ENCODE peak calls at places on chromosome 9, in four cellular contexts. One of them, this sample, is unnamed.
A peak's percentile ranks its signal among the peaks of the same experiment; 100 is the strongest.

GRCh38 chr9:127027694-127028093 is 94.7 kb downstream of the ANGPTL2 start:
- DNase-seq in lower leg skin: no peak
- DNase-seq in thyroid gland: no peak
- DNase-seq in adrenal gland: no peak
- DNase-seq in this sample: no peak

GRCh38 chr9:107137495-107138202 is 145.4 kb upstream of the RAD23B start:
- DNase-seq in lower leg skin: no peak
- DNase-seq in thyroid gland: no peak
- DNase-seq in adrenal gland: no peak
- DNase-seq in this sample: no peak

GRCh38 chr9:89941875-89942274 is 337.1 kb downstream of the GADD45G start:
- DNase-seq in lower leg skin: no peak
- DNase-seq in thyroid gland: no peak
- DNase-seq in adrenal gland: no peak
- DNase-seq in this sample: no peak

GRCh38 chr9:36854034-36854433 is 180.0 kb downstream of the PAX5 start:
- DNase-seq in lower leg skin: no peak
- DNase-seq in thyroid gland: no peak
- DNase-seq in adrenal gland: no peak
- DNase-seq in this sample: no peak

GRCh38 chr9:14030350-14030823 is 283.6 kb downstream of the NFIB start:
- DNase-seq in lower leg skin: peak; percentile 51
- DNase-seq in thyroid gland: no peak
- DNase-seq in adrenal gland: no peak
- DNase-seq in this sample: no peak

GRCh38 chr9:34403554-34404380 is 27.1 kb upstream of the MYORG start:
- DNase-seq in lower leg skin: peak; percentile 62
- DNase-seq in thyroid gland: peak; percentile 71
- DNase-seq in adrenal gland: peak; percentile 83
- DNase-seq in this sample: peak; percentile 50

GRCh38 chr9:85740821-85741111 is 988 bp downstream of the AGTPBP1 start:
- DNase-seq in lower leg skin: no peak
- DNase-seq in thyroid gland: no peak
- DNase-seq in adrenal gland: no peak
- DNase-seq in this sample: no peak

GRCh38 chr9:109098960-109099308 is 20.8 kb downstream of the TMEM245 start:
- DNase-seq in lower leg skin: no peak
- DNase-seq in thyroid gland: peak; percentile 27
- DNase-seq in adrenal gland: no peak
- DNase-seq in this sample: no peak

GRCh38 chr9:111959468-111959941 is 62.9 kb downstream of the UGCG start:
- DNase-seq in lower leg skin: peak; percentile 83
- DNase-seq in thyroid gland: no peak
- DNase-seq in adrenal gland: no peak
- DNase-seq in this sample: no peak

GRCh38 chr9:132193227-132194110 is 31.6 kb downstream of the NTNG2 start:
- DNase-seq in lower leg skin: no peak
- DNase-seq in thyroid gland: no peak
- DNase-seq in adrenal gland: no peak
- DNase-seq in this sample: no peak

GRCh38 chr9:113247640-113248039 is 26.3 kb downstream of the SLC31A1 start:
- DNase-seq in lower leg skin: no peak
- DNase-seq in thyroid gland: no peak
- DNase-seq in adrenal gland: no peak
- DNase-seq in this sample: no peak

GRCh38 chr9:33103381-33104110 is 27.1 kb upstream of the SMU1 start:
- DNase-seq in lower leg skin: peak; percentile 8
- DNase-seq in thyroid gland: peak; percentile 34
- DNase-seq in adrenal gland: no peak
- DNase-seq in this sample: no peak

GRCh38 chr9:81826541-81826906 is 101.7 kb upstream of the SPATA31D4 start:
- DNase-seq in lower leg skin: peak; percentile 47
- DNase-seq in thyroid gland: no peak
- DNase-seq in adrenal gland: no peak
- DNase-seq in this sample: peak; percentile 28

GRCh38 chr9:32378993-32379729 is 5.3 kb upstream of the ACO1 start:
- DNase-seq in lower leg skin: peak; percentile 33
- DNase-seq in thyroid gland: peak; percentile 30
- DNase-seq in adrenal gland: no peak
- DNase-seq in this sample: no peak

GRCh38 chr9:26292943-26293342 is 599.7 kb downstream of the CAAP1 start:
- DNase-seq in lower leg skin: no peak
- DNase-seq in thyroid gland: peak; percentile 39
- DNase-seq in adrenal gland: no peak
- DNase-seq in this sample: no peak

GRCh38 chr9:11142965-11143738 is 530.4 kb upstream of the PTPRD start:
- DNase-seq in lower leg skin: no peak
- DNase-seq in thyroid gland: no peak
- DNase-seq in adrenal gland: no peak
- DNase-seq in this sample: no peak

GRCh38 chr9:21554813-21555212 is 72.7 kb upstream of the IFNE start:
- DNase-seq in lower leg skin: no peak
- DNase-seq in thyroid gland: no peak
- DNase-seq in adrenal gland: no peak
- DNase-seq in this sample: no peak

GRCh38 chr9:26357803-26358339 is 534.7 kb downstream of the CAAP1 start:
- DNase-seq in lower leg skin: no peak
- DNase-seq in thyroid gland: peak; percentile 12
- DNase-seq in adrenal gland: no peak
- DNase-seq in this sample: no peak

GRCh38 chr9:89999534-90000370 is 394.9 kb downstream of the GADD45G start:
- DNase-seq in lower leg skin: peak; percentile 58
- DNase-seq in thyroid gland: peak; percentile 93
- DNase-seq in adrenal gland: peak; percentile 95
- DNase-seq in this sample: peak; percentile 88

GRCh38 chr9:123168526-123168925 is 99.9 kb downstream of the STRBP start:
- DNase-seq in lower leg skin: no peak
- DNase-seq in thyroid gland: no peak
- DNase-seq in adrenal gland: no peak
- DNase-seq in this sample: no peak

GRCh38 chr9:129910628-129911567 is 75.6 kb downstream of the USP20 start:
- DNase-seq in lower leg skin: no peak
- DNase-seq in thyroid gland: no peak
- DNase-seq in adrenal gland: no peak
- DNase-seq in this sample: no peak

GRCh38 chr9:97425992-97426336 is 14.1 kb downstream of the TDRD7 start:
- DNase-seq in lower leg skin: no peak
- DNase-seq in thyroid gland: no peak
- DNase-seq in adrenal gland: no peak
- DNase-seq in this sample: no peak

GRCh38 chr9:108386859-108387384 is 468.9 kb downstream of the ACTL7B start:
- DNase-seq in lower leg skin: no peak
- DNase-seq in thyroid gland: no peak
- DNase-seq in adrenal gland: no peak
- DNase-seq in this sample: no peak

GRCh38 chr9:130869250-130869649 is 27.4 kb downstream of the QRFP start:
- DNase-seq in lower leg skin: no peak
- DNase-seq in thyroid gland: peak; percentile 87
- DNase-seq in adrenal gland: peak; percentile 80
- DNase-seq in this sample: no peak

GRCh38 chr9:8036914-8037524 is 237.4 kb upstream of the DMAC1 start:
- DNase-seq in lower leg skin: no peak
- DNase-seq in thyroid gland: no peak
- DNase-seq in adrenal gland: no peak
- DNase-seq in this sample: no peak

GRCh38 chr9:27654629-27655285 is 81.5 kb upstream of the C9orf72 start:
- DNase-seq in lower leg skin: no peak
- DNase-seq in thyroid gland: no peak
- DNase-seq in adrenal gland: no peak
- DNase-seq in this sample: no peak

GRCh38 chr9:37412431-37413151 is 9.9 kb upstream of the GRHPR start:
- DNase-seq in lower leg skin: no peak
- DNase-seq in thyroid gland: no peak
- DNase-seq in adrenal gland: no peak
- DNase-seq in this sample: no peak

GRCh38 chr9:112820886-112821285 is 69.8 kb downstream of the SLC46A2 start:
- DNase-seq in lower leg skin: no peak
- DNase-seq in thyroid gland: no peak
- DNase-seq in adrenal gland: no peak
- DNase-seq in this sample: no peak

GRCh38 chr9:127905788-127906191 is 6.4 kb upstream of the ST6GALNAC6 start:
- DNase-seq in lower leg skin: no peak
- DNase-seq in thyroid gland: peak; percentile 90
- DNase-seq in adrenal gland: no peak
- DNase-seq in this sample: no peak

GRCh38 chr9:114720296-114720695 is 38.3 kb upstream of the TEX48 start:
- DNase-seq in lower leg skin: no peak
- DNase-seq in thyroid gland: no peak
- DNase-seq in adrenal gland: no peak
- DNase-seq in this sample: no peak

GRCh38 chr9:81430727-81431126 is 258.6 kb downstream of the TLE1 start:
- DNase-seq in lower leg skin: no peak
- DNase-seq in thyroid gland: no peak
- DNase-seq in adrenal gland: no peak
- DNase-seq in this sample: no peak

GRCh38 chr9:128689820-128690683 is 1.0 kb downstream of the SET start:
- DNase-seq in lower leg skin: no peak
- DNase-seq in thyroid gland: peak; percentile 40
- DNase-seq in adrenal gland: no peak
- DNase-seq in this sample: peak; percentile 89

GRCh38 chr9:121568541-121569265 is 69.1 kb upstream of the GGTA1 start:
- DNase-seq in lower leg skin: no peak
- DNase-seq in thyroid gland: no peak
- DNase-seq in adrenal gland: peak; percentile 75
- DNase-seq in this sample: no peak

GRCh38 chr9:120331913-120332312 is 248.1 kb downstream of the CDK5RAP2 start:
- DNase-seq in lower leg skin: no peak
- DNase-seq in thyroid gland: no peak
- DNase-seq in adrenal gland: no peak
- DNase-seq in this sample: no peak

GRCh38 chr9:27784999-27785713 is 211.9 kb upstream of the C9orf72 start:
- DNase-seq in lower leg skin: no peak
- DNase-seq in thyroid gland: no peak
- DNase-seq in adrenal gland: no peak
- DNase-seq in this sample: no peak

GRCh38 chr9:133148351-133149129 is 15.2 kb downstream of the GBGT1 start:
- DNase-seq in lower leg skin: peak; percentile 52
- DNase-seq in thyroid gland: peak; percentile 67
- DNase-seq in adrenal gland: peak; percentile 74
- DNase-seq in this sample: peak; percentile 94

GRCh38 chr9:124269556-124269955 is 11.8 kb downstream of the NEK6 start:
- DNase-seq in lower leg skin: no peak
- DNase-seq in thyroid gland: no peak
- DNase-seq in adrenal gland: no peak
- DNase-seq in this sample: no peak

GRCh38 chr9:124266826-124267201 is 9.1 kb downstream of the NEK6 start:
- DNase-seq in lower leg skin: no peak
- DNase-seq in thyroid gland: no peak
- DNase-seq in adrenal gland: no peak
- DNase-seq in this sample: no peak

GRCh38 chr9:124268248-124268647 is 10.5 kb downstream of the NEK6 start:
- DNase-seq in lower leg skin: no peak
- DNase-seq in thyroid gland: no peak
- DNase-seq in adrenal gland: no peak
- DNase-seq in this sample: no peak

GRCh38 chr9:124266139-124266825 is 8.5 kb downstream of the NEK6 start:
- DNase-seq in lower leg skin: no peak
- DNase-seq in thyroid gland: no peak
- DNase-seq in adrenal gland: no peak
- DNase-seq in this sample: no peak

GRCh38 chr9:124267271-124267807 is 9.6 kb downstream of the NEK6 start:
- DNase-seq in lower leg skin: peak; percentile 51
- DNase-seq in thyroid gland: peak; percentile 86
- DNase-seq in adrenal gland: peak; percentile 35
- DNase-seq in this sample: peak; percentile 84
- TF ChIP-seq POLR2A in lower leg skin: no peak
- TF ChIP-seq POLR2A in thyroid gland: peak; percentile 22
- TF ChIP-seq POLR2A in adrenal gland: no peak
- TF ChIP-seq POLR2A in this sample: peak; percentile 46

GRCh38 chr9:91948423-91949292 is 1.4 kb downstream of the ROR2 start:
- DNase-seq in lower leg skin: peak; percentile 24
- DNase-seq in thyroid gland: peak; percentile 79
- DNase-seq in adrenal gland: peak; percentile 76
- DNase-seq in this sample: peak; percentile 33
- TF ChIP-seq CTCF in lower leg skin: no peak
- TF ChIP-seq CTCF in thyroid gland: peak; percentile 26
- TF ChIP-seq CTCF in adrenal gland: peak; percentile 52
- TF ChIP-seq CTCF in this sample: no peak

DNA sequence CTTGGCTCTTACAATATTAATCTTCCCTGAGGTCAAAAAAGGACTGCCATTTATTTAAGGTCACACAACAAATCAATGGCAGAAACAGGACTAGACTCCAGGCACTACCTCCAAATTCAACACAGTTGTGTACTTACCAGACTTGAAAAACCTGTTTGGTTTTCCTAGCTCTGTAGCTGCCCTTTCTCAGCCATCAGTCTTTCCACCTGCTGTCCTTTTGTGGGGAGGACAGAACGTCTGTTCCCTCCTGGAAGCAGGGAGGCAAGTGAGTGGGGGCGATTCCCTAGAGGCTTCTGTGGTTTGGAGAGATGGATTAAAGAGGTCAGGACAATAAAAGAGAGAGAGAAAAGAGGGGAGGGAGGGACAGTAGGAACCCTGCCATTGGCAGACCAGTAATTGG is 14.7 kb downstream of the ASTN2 start:
- DNase-seq in lower leg skin: no peak
- DNase-seq in thyroid gland: no peak
- DNase-seq in adrenal gland: no peak
- DNase-seq in this sample: no peak
- H3K4me3 ChIP-seq in lower leg skin: no peak overlapping the region
- H3K4me3 ChIP-seq in thyroid gland: no peak overlapping the region
- H3K4me3 ChIP-seq in adrenal gland: no peak overlapping the region
- H3K4me3 ChIP-seq in this sample: no peak overlapping the region

DNA sequence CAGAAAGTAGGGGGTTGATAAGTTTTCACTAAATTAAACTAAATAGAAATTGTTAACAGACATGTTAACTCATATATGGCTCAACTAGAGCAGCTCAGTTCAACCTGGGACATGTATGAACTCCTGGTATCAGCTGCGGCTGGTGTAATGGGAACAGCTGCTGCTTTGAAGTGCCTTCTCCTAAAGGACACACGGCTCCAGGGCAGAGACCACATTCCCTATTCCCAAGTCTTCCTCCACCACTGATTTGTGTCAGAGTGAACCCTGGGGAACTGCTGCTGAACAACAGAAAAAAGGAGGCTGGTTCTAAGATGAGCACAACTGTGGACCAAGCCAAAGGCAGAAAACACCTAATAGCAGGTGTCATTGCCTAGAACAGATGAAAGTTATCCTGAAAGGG is 71.1 kb downstream of the MAPKAP1 start:
- DNase-seq in lower leg skin: no peak
- DNase-seq in thyroid gland: no peak
- DNase-seq in adrenal gland: no peak
- DNase-seq in this sample: no peak
- TF ChIP-seq POLR2A in lower leg skin: no peak
- TF ChIP-seq POLR2A in thyroid gland: no peak
- TF ChIP-seq POLR2A in adrenal gland: no peak
- TF ChIP-seq POLR2A in this sample: no peak